ENCODE peak calls at places on chromosomes 3 and 15, in six cellular contexts. K is astrocyte of the cerebellum; Q is activated naive CD4-positive, alpha-beta T cell; B is KBM-7; X is T-helper 1 cell; M is HFFc6. D is an unnamed sample.

GRCh38 chr3:107024481-107025153 is 352.6 kb upstream of the CCDC54 start:
- DNase-seq in B (no peak), M (peak; percentile 13), K (no peak), Q (no peak), X (no peak), D (no peak)

GRCh38 chr15:55742498-55742926 is 440 bp downstream of the PRTG start:
- DNase-seq in K (no peak), M (no peak), Q (no peak), B (peak; percentile 69), X (no peak), D (no peak)

GRCh38 chr3:136336329-136337100 is 86.4 kb downstream of the PCCB start:
- DNase-seq in K (peak; percentile 29), M (peak; percentile 58), Q (no peak), B (no peak), X (no peak), D (no peak)

GRCh38 chr3:153463895-153464294 is 301.9 kb downstream of the RAP2B start:
- DNase-seq in Q (no peak), X (no peak), K (no peak), B (peak; percentile 5), M (no peak), D (no peak)

GRCh38 chr3:159814161-159814560 is 174.5 kb upstream of the IL12A start:
- DNase-seq in M (peak; percentile 60), Q (no peak), X (no peak), K (no peak), B (no peak), D (no peak)

GRCh38 chr15:89673162-89673506 is 6.0 kb downstream of the PLIN1 start:
- DNase-seq in B (peak; percentile 42), K (no peak), Q (no peak), X (no peak), M (no peak), D (no peak)

GRCh38 chr3:98906230-98906629 is 4.7 kb upstream of the DCBLD2 start:
- DNase-seq in Q (no peak), X (no peak), K (peak; percentile 84), M (peak; percentile 93), B (no peak), D (peak; percentile 91)

GRCh38 chr15:40470423-40471104 is at the start of gene CHST14:
- DNase-seq in Q (no peak), K (no peak), M (peak; percentile 51), B (peak; percentile 48), X (peak; percentile 50), D (no peak)

GRCh38 chr3:183807329-183807728 is 18.0 kb downstream of the MAP6D1 start:
- DNase-seq in Q (no peak), M (no peak), X (no peak), K (no peak), B (no peak), D (no peak)

GRCh38 chr3:126313580-126314304 is 43.5 kb downstream of the KLF15 start:
- DNase-seq in B (no peak), M (no peak), K (no peak), X (no peak), Q (no peak), D (no peak)

GRCh38 chr3:27607370-27607769 is 114.8 kb downstream of the EOMES start:
- DNase-seq in Q (no peak), K (peak; percentile 46), X (no peak), B (no peak), M (peak; percentile 30), D (peak; percentile 23)

GRCh38 chr15:81108427-81108826 is 25.6 kb upstream of the CFAP161 start:
- DNase-seq in X (no peak), M (no peak), B (peak; percentile 67), Q (no peak), K (no peak), D (no peak)

GRCh38 chr15:22956257-22956979 is 23.8 kb downstream of the CYFIP1 start:
- DNase-seq in K (no peak), B (no peak), M (no peak), X (no peak), Q (no peak), D (no peak)

GRCh38 chr3:63576826-63577225 is 75.6 kb upstream of the SNTN start:
- DNase-seq in Q (no peak), K (no peak), M (no peak), X (no peak), B (no peak), D (no peak)

GRCh38 chr15:95025924-95026728 is 794.8 kb downstream of the MCTP2 start:
- DNase-seq in B (peak; percentile 47), Q (no peak), K (peak; percentile 27), X (no peak), M (peak; percentile 61), D (peak; percentile 22)

GRCh38 chr3:139329364-139329850 is 14.4 kb upstream of the MRPS22 start:
- DNase-seq in K (peak; percentile 36), X (peak; percentile 78), M (peak; percentile 77), Q (peak; percentile 94), B (peak; percentile 89), D (peak; percentile 66)

GRCh38 chr15:29097971-29098370 is 171.7 kb downstream of the NSMCE3 start:
- DNase-seq in X (no peak), Q (no peak), M (no peak), K (no peak), B (no peak), D (no peak)

GRCh38 chr15:92984161-92984560 is 84.0 kb downstream of the CHD2 start:
- DNase-seq in Q (no peak), X (no peak), M (no peak), B (no peak), K (no peak), D (no peak)

GRCh38 chr15:31399544-31400171 is 73.0 kb downstream of the KLF13 start:
- DNase-seq in X (no peak), B (no peak), M (no peak), Q (no peak), K (no peak), D (no peak)

GRCh38 chr15:29612701-29613100 is 209.6 kb downstream of the TJP1 start:
- DNase-seq in B (no peak), K (no peak), Q (no peak), M (peak; percentile 55), X (no peak), D (peak; percentile 30)

GRCh38 chr3:158443632-158444031 is 127.4 kb upstream of the MLF1 start:
- DNase-seq in X (no peak), B (no peak), M (no peak), K (no peak), Q (no peak), D (no peak)

GRCh38 chr15:52252781-52253180 is 42.8 kb downstream of the MYO5C start:
- DNase-seq in Q (no peak), M (peak; percentile 92), B (no peak), K (peak; percentile 78), X (no peak), D (peak; percentile 82)

GRCh38 chr15:77266708-77267387 is 153.1 kb downstream of the PEAK1 start:
- DNase-seq in M (peak; percentile 92), X (no peak), K (peak; percentile 98), B (no peak), Q (no peak), D (no peak)

GRCh38 chr3:8954938-8955763 is 8.1 kb downstream of the RAD18 start:
- DNase-seq in K (peak; percentile 33), X (no peak), M (peak; percentile 82), Q (no peak), B (peak; percentile 74), D (no peak)

GRCh38 chr3:71226565-71227281 is 356.8 kb downstream of the FOXP1 start:
- DNase-seq in K (no peak), B (no peak), M (no peak), Q (peak; percentile 73), X (peak; percentile 53), D (no peak)

GRCh38 chr15:77118787-77119410 is 48.0 kb upstream of the TSPAN3 start:
- DNase-seq in K (peak; percentile 78), M (peak; percentile 72), X (no peak), Q (no peak), B (peak; percentile 90), D (peak; percentile 64)